ENCODE peak calls at places on chromosomes 16 and 17, in ten cellular contexts. One of them, this sample, is unnamed.

GRCh38 chr17:79803997-79804855 is 7.3 kb upstream of the CBX8 start:
- DNase-seq in H9: peak
- DNase-seq in MM.1S: no peak
- DNase-seq in AG04450: no peak
- DNase-seq in GM06990: peak
- DNase-seq in vagina: no peak
- DNase-seq in CD8-positive, alpha-beta T cell: no peak
- DNase-seq in ascending aorta: no peak
- DNase-seq in sigmoid colon: no peak
- DNase-seq in BJ: no peak
- DNase-seq in this sample: no peak

GRCh38 chr17:13503526-13503925 is 98.2 kb downstream of the HS3ST3A1 start:
- DNase-seq in H9: no peak
- DNase-seq in CD8-positive, alpha-beta T cell: no peak
- DNase-seq in sigmoid colon: no peak
- DNase-seq in GM06990: no peak
- DNase-seq in AG04450: no peak
- DNase-seq in BJ: no peak
- DNase-seq in MM.1S: no peak
- DNase-seq in ascending aorta: no peak
- DNase-seq in vagina: no peak
- DNase-seq in this sample: no peak

GRCh38 chr17:66310528-66311148 is 8.2 kb downstream of the PRKCA start:
- DNase-seq in GM06990: no peak
- DNase-seq in AG04450: no peak
- DNase-seq in ascending aorta: no peak
- DNase-seq in H9: peak
- DNase-seq in CD8-positive, alpha-beta T cell: no peak
- DNase-seq in vagina: no peak
- DNase-seq in BJ: no peak
- DNase-seq in MM.1S: no peak
- DNase-seq in sigmoid colon: no peak
- DNase-seq in this sample: no peak

GRCh38 chr17:39979865-39980401 is 674 bp upstream of the PSMD3 start:
- DNase-seq in BJ: no peak
- DNase-seq in ascending aorta: no peak
- DNase-seq in CD8-positive, alpha-beta T cell: no peak
- DNase-seq in vagina: no peak
- DNase-seq in AG04450: no peak
- DNase-seq in GM06990: no peak
- DNase-seq in H9: peak
- DNase-seq in sigmoid colon: no peak
- DNase-seq in MM.1S: peak
- DNase-seq in this sample: peak

GRCh38 chr16:2483939-2484897 is 9.3 kb downstream of the TBC1D24 start:
- DNase-seq in ascending aorta: no peak
- DNase-seq in MM.1S: no peak
- DNase-seq in CD8-positive, alpha-beta T cell: no peak
- DNase-seq in GM06990: no peak
- DNase-seq in H9: no peak
- DNase-seq in vagina: no peak
- DNase-seq in AG04450: no peak
- DNase-seq in BJ: no peak
- DNase-seq in sigmoid colon: no peak
- DNase-seq in this sample: no peak

GRCh38 chr17:56820207-56820606 is 13.5 kb downstream of the C17orf67 start:
- DNase-seq in AG04450: no peak
- DNase-seq in MM.1S: no peak
- DNase-seq in sigmoid colon: no peak
- DNase-seq in H9: no peak
- DNase-seq in GM06990: no peak
- DNase-seq in ascending aorta: no peak
- DNase-seq in vagina: no peak
- DNase-seq in BJ: no peak
- DNase-seq in CD8-positive, alpha-beta T cell: no peak
- DNase-seq in this sample: no peak

GRCh38 chr17:57599271-57600045 is 145.6 kb downstream of the CCDC182 start:
- DNase-seq in sigmoid colon: no peak
- DNase-seq in vagina: no peak
- DNase-seq in AG04450: no peak
- DNase-seq in BJ: no peak
- DNase-seq in GM06990: no peak
- DNase-seq in MM.1S: peak
- DNase-seq in H9: no peak
- DNase-seq in ascending aorta: no peak
- DNase-seq in CD8-positive, alpha-beta T cell: peak
- DNase-seq in this sample: no peak

GRCh38 chr16:17676171-17676570 is 205.4 kb upstream of the XYLT1 start:
- DNase-seq in CD8-positive, alpha-beta T cell: no peak
- DNase-seq in H9: no peak
- DNase-seq in vagina: no peak
- DNase-seq in MM.1S: no peak
- DNase-seq in ascending aorta: no peak
- DNase-seq in BJ: no peak
- DNase-seq in GM06990: no peak
- DNase-seq in AG04450: no peak
- DNase-seq in sigmoid colon: no peak
- DNase-seq in this sample: no peak

GRCh38 chr16:84369938-84370627 is 1.7 kb downstream of the ATP2C2 start:
- DNase-seq in CD8-positive, alpha-beta T cell: no peak
- DNase-seq in vagina: no peak
- DNase-seq in BJ: no peak
- DNase-seq in H9: no peak
- DNase-seq in AG04450: no peak
- DNase-seq in MM.1S: no peak
- DNase-seq in sigmoid colon: no peak
- DNase-seq in ascending aorta: no peak
- DNase-seq in GM06990: no peak
- DNase-seq in this sample: no peak

GRCh38 chr16:30417447-30418349 is 10.3 kb downstream of the ZNF771 start:
- DNase-seq in AG04450: peak
- DNase-seq in vagina: no peak
- DNase-seq in ascending aorta: peak
- DNase-seq in MM.1S: peak
- DNase-seq in sigmoid colon: peak
- DNase-seq in CD8-positive, alpha-beta T cell: peak
- DNase-seq in H9: peak
- DNase-seq in GM06990: peak
- DNase-seq in BJ: peak
- DNase-seq in this sample: peak

GRCh38 chr17:3890893-3891219 is 2.0 kb downstream of the CAMKK1 start:
- DNase-seq in sigmoid colon: no peak
- DNase-seq in AG04450: no peak
- DNase-seq in GM06990: no peak
- DNase-seq in vagina: no peak
- DNase-seq in MM.1S: no peak
- DNase-seq in CD8-positive, alpha-beta T cell: no peak
- DNase-seq in BJ: no peak
- DNase-seq in H9: no peak
- DNase-seq in ascending aorta: no peak
- DNase-seq in this sample: no peak

GRCh38 chr17:2264023-2264860 is 39.3 kb downstream of the SMG6 start:
- DNase-seq in sigmoid colon: no peak
- DNase-seq in vagina: no peak
- DNase-seq in MM.1S: no peak
- DNase-seq in GM06990: no peak
- DNase-seq in CD8-positive, alpha-beta T cell: peak
- DNase-seq in AG04450: no peak
- DNase-seq in ascending aorta: no peak
- DNase-seq in BJ: no peak
- DNase-seq in H9: no peak
- DNase-seq in this sample: no peak

GRCh38 chr16:46908540-46909372 is 24.6 kb downstream of the GPT2 start:
- DNase-seq in H9: peak
- DNase-seq in vagina: no peak
- DNase-seq in sigmoid colon: no peak
- DNase-seq in ascending aorta: peak
- DNase-seq in AG04450: peak
- DNase-seq in BJ: no peak
- DNase-seq in GM06990: no peak
- DNase-seq in MM.1S: peak
- DNase-seq in CD8-positive, alpha-beta T cell: peak
- DNase-seq in this sample: peak

GRCh38 chr17:31560836-31561235 is 169.4 kb downstream of the RAB11FIP4 start:
- DNase-seq in GM06990: no peak
- DNase-seq in MM.1S: no peak
- DNase-seq in AG04450: no peak
- DNase-seq in ascending aorta: no peak
- DNase-seq in H9: no peak
- DNase-seq in BJ: no peak
- DNase-seq in CD8-positive, alpha-beta T cell: no peak
- DNase-seq in vagina: no peak
- DNase-seq in sigmoid colon: no peak
- DNase-seq in this sample: no peak

GRCh38 chr17:81385320-81386111 is 9.7 kb upstream of the BAHCC1 start:
- DNase-seq in sigmoid colon: peak
- DNase-seq in GM06990: no peak
- DNase-seq in MM.1S: no peak
- DNase-seq in CD8-positive, alpha-beta T cell: no peak
- DNase-seq in ascending aorta: no peak
- DNase-seq in H9: no peak
- DNase-seq in AG04450: no peak
- DNase-seq in vagina: no peak
- DNase-seq in BJ: no peak
- DNase-seq in this sample: no peak

GRCh38 chr16:68492501-68493411 is 44.4 kb upstream of the SMPD3 start:
- DNase-seq in GM06990: no peak
- DNase-seq in sigmoid colon: no peak
- DNase-seq in CD8-positive, alpha-beta T cell: no peak
- DNase-seq in H9: no peak
- DNase-seq in BJ: no peak
- DNase-seq in ascending aorta: no peak
- DNase-seq in MM.1S: no peak
- DNase-seq in AG04450: no peak
- DNase-seq in vagina: no peak
- DNase-seq in this sample: no peak

GRCh38 chr16:3189869-3190268 is 1.9 kb downstream of the OR1F1 start:
- DNase-seq in GM06990: no peak
- DNase-seq in MM.1S: no peak
- DNase-seq in CD8-positive, alpha-beta T cell: no peak
- DNase-seq in BJ: no peak
- DNase-seq in H9: no peak
- DNase-seq in sigmoid colon: no peak
- DNase-seq in ascending aorta: no peak
- DNase-seq in AG04450: no peak
- DNase-seq in vagina: no peak
- DNase-seq in this sample: no peak

GRCh38 chr16:66493490-66494401 is 56.2 kb downstream of the TK2 start:
- DNase-seq in vagina: no peak
- DNase-seq in sigmoid colon: peak
- DNase-seq in ascending aorta: peak
- DNase-seq in H9: no peak
- DNase-seq in BJ: no peak
- DNase-seq in AG04450: no peak
- DNase-seq in MM.1S: no peak
- DNase-seq in GM06990: no peak
- DNase-seq in CD8-positive, alpha-beta T cell: peak
- DNase-seq in this sample: no peak

GRCh38 chr16:2905988-2906387 is 5.7 kb upstream of the FLYWCH1 start:
- DNase-seq in GM06990: no peak
- DNase-seq in MM.1S: no peak
- DNase-seq in CD8-positive, alpha-beta T cell: no peak
- DNase-seq in AG04450: no peak
- DNase-seq in H9: no peak
- DNase-seq in ascending aorta: no peak
- DNase-seq in sigmoid colon: no peak
- DNase-seq in BJ: no peak
- DNase-seq in vagina: no peak
- DNase-seq in this sample: no peak

DNA sequence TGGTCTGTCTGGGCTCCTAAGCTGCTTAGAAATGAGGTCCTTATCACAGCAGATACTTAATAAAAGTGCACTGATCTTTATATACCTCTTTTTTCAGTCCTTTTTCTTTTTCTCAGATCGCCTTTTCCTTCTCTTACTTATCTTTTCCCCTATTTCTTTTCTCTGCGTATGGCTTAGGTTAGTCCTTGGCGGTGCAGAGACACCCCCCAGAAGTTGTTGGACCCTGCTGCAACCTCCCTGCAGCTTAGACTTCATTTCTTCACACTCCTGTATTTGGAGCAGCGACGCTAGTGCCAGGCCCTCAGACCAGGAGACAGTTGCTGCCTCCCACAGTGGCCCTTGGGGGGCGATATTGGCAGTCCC is 67.6 kb downstream of the CENPV start:
- DNase-seq in sigmoid colon: no peak
- DNase-seq in vagina: no peak
- DNase-seq in CD8-positive, alpha-beta T cell: no peak
- DNase-seq in BJ: no peak
- DNase-seq in AG04450: no peak
- DNase-seq in MM.1S: no peak
- DNase-seq in ascending aorta: no peak
- DNase-seq in GM06990: no peak
- DNase-seq in H9: no peak
- DNase-seq in this sample: no peak
- TF ChIP-seq CTCF in sigmoid colon: no peak
- TF ChIP-seq CTCF in vagina: no peak
- TF ChIP-seq CTCF in CD8-positive, alpha-beta T cell: peak
- TF ChIP-seq CTCF in BJ: peak
- TF ChIP-seq CTCF in AG04450: peak
- TF ChIP-seq CTCF in MM.1S: no peak
- TF ChIP-seq CTCF in ascending aorta: no peak
- TF ChIP-seq CTCF in GM06990: peak
- TF ChIP-seq CTCF in H9: peak
- TF ChIP-seq CTCF in this sample: peak

GRCh38 chr17:42163113-42163512 is 8.3 kb upstream of the RAB5C start:
- DNase-seq in H9: peak
- DNase-seq in ascending aorta: no peak
- DNase-seq in GM06990: no peak
- DNase-seq in sigmoid colon: no peak
- DNase-seq in CD8-positive, alpha-beta T cell: no peak
- DNase-seq in BJ: no peak
- DNase-seq in MM.1S: no peak
- DNase-seq in AG04450: no peak
- DNase-seq in vagina: no peak
- DNase-seq in this sample: no peak
- TF ChIP-seq CTCF in H9: peak
- TF ChIP-seq CTCF in ascending aorta: no peak
- TF ChIP-seq CTCF in GM06990: peak
- TF ChIP-seq CTCF in sigmoid colon: no peak
- TF ChIP-seq CTCF in CD8-positive, alpha-beta T cell: no peak
- TF ChIP-seq CTCF in BJ: peak
- TF ChIP-seq CTCF in MM.1S: peak
- TF ChIP-seq CTCF in AG04450: peak
- TF ChIP-seq CTCF in vagina: no peak
- TF ChIP-seq CTCF in this sample: peak

GRCh38 chr17:47844814-47845453 is 3.9 kb upstream of the SCRN2 start:
- DNase-seq in ascending aorta: no peak
- DNase-seq in AG04450: no peak
- DNase-seq in MM.1S: no peak
- DNase-seq in GM06990: no peak
- DNase-seq in vagina: no peak
- DNase-seq in CD8-positive, alpha-beta T cell: no peak
- DNase-seq in H9: no peak
- DNase-seq in BJ: no peak
- DNase-seq in sigmoid colon: no peak
- DNase-seq in this sample: no peak
- TF ChIP-seq CTCF in ascending aorta: no peak
- TF ChIP-seq CTCF in AG04450: peak
- TF ChIP-seq CTCF in MM.1S: peak
- TF ChIP-seq CTCF in GM06990: peak
- TF ChIP-seq CTCF in vagina: no peak
- TF ChIP-seq CTCF in CD8-positive, alpha-beta T cell: no peak
- TF ChIP-seq CTCF in H9: peak
- TF ChIP-seq CTCF in BJ: peak
- TF ChIP-seq CTCF in sigmoid colon: no peak
- TF ChIP-seq CTCF in this sample: peak

GRCh38 chr16:74724820-74725549 is 24.3 kb upstream of the MLKL start:
- DNase-seq in H9: peak
- DNase-seq in CD8-positive, alpha-beta T cell: no peak
- DNase-seq in AG04450: peak
- DNase-seq in GM06990: no peak
- DNase-seq in MM.1S: no peak
- DNase-seq in ascending aorta: peak
- DNase-seq in BJ: peak
- DNase-seq in vagina: no peak
- DNase-seq in sigmoid colon: no peak
- DNase-seq in this sample: no peak
- TF ChIP-seq CTCF in H9: no peak
- TF ChIP-seq CTCF in CD8-positive, alpha-beta T cell: no peak
- TF ChIP-seq CTCF in AG04450: peak
- TF ChIP-seq CTCF in GM06990: no peak
- TF ChIP-seq CTCF in MM.1S: no peak
- TF ChIP-seq CTCF in ascending aorta: no peak
- TF ChIP-seq CTCF in BJ: peak
- TF ChIP-seq CTCF in vagina: no peak
- TF ChIP-seq CTCF in sigmoid colon: no peak
- TF ChIP-seq CTCF in this sample: no peak